ENCODE peak calls at places on chromosomes 5 and 9, in five cellular contexts. One of them, this sample, is unnamed.

GRCh38 chr5:179321206-179321987 is 23.9 kb downstream of the ADAMTS2 start:
- DNase-seq in NCI-H774: no peak
- DNase-seq in AG08396: no peak
- DNase-seq in posterior vena cava: peak; percentile 70
- DNase-seq in AG04449: no peak
- DNase-seq in this sample: no peak

GRCh38 chr9:133284362-133284761 is 9.4 kb upstream of the ABO start:
- DNase-seq in NCI-H774: no peak
- DNase-seq in AG08396: no peak
- DNase-seq in posterior vena cava: no peak
- DNase-seq in AG04449: no peak
- DNase-seq in this sample: no peak

GRCh38 chr9:98075332-98075805 is 18.8 kb downstream of the NANS start:
- DNase-seq in NCI-H774: no peak
- DNase-seq in AG08396: peak; percentile 72
- DNase-seq in posterior vena cava: no peak
- DNase-seq in AG04449: no peak
- DNase-seq in this sample: peak; percentile 62

GRCh38 chr5:151424892-151425523 is 22.4 kb upstream of the SLC36A1 start:
- DNase-seq in NCI-H774: no peak
- DNase-seq in AG08396: no peak
- DNase-seq in posterior vena cava: no peak
- DNase-seq in AG04449: no peak
- DNase-seq in this sample: no peak

GRCh38 chr9:19409406-19410194 is 791 bp downstream of the ACER2 start:
- DNase-seq in NCI-H774: peak; percentile 30
- DNase-seq in AG08396: no peak
- DNase-seq in posterior vena cava: no peak
- DNase-seq in AG04449: no peak
- DNase-seq in this sample: peak; percentile 66

GRCh38 chr9:89022902-89023301 is 31.6 kb downstream of the S1PR3 start:
- DNase-seq in NCI-H774: no peak
- DNase-seq in AG08396: no peak
- DNase-seq in posterior vena cava: no peak
- DNase-seq in AG04449: no peak
- DNase-seq in this sample: no peak

GRCh38 chr5:150604894-150605440 is 35.5 kb upstream of the SYNPO start:
- DNase-seq in NCI-H774: no peak
- DNase-seq in AG08396: no peak
- DNase-seq in posterior vena cava: peak; percentile 42
- DNase-seq in AG04449: no peak
- DNase-seq in this sample: no peak

GRCh38 chr9:110028281-110029075 is 179.5 kb downstream of the C9orf152 start:
- DNase-seq in NCI-H774: no peak
- DNase-seq in AG08396: no peak
- DNase-seq in posterior vena cava: no peak
- DNase-seq in AG04449: no peak
- DNase-seq in this sample: no peak

GRCh38 chr9:35940474-35941467 is 17.2 kb downstream of the OR2S2 start:
- DNase-seq in NCI-H774: no peak
- DNase-seq in AG08396: no peak
- DNase-seq in posterior vena cava: no peak
- DNase-seq in AG04449: no peak
- DNase-seq in this sample: peak; percentile 68

GRCh38 chr5:97043511-97043910 is 98.9 kb downstream of the LIX1 start:
- DNase-seq in NCI-H774: no peak
- DNase-seq in AG08396: no peak
- DNase-seq in posterior vena cava: no peak
- DNase-seq in AG04449: no peak
- DNase-seq in this sample: no peak

GRCh38 chr9:89274838-89275237 is 36.2 kb upstream of the CKS2 start:
- DNase-seq in NCI-H774: no peak
- DNase-seq in AG08396: peak; percentile 73
- DNase-seq in posterior vena cava: no peak
- DNase-seq in AG04449: peak; percentile 87
- DNase-seq in this sample: no peak

GRCh38 chr9:37692622-37693221 is 42.0 kb downstream of the FRMPD1 start:
- DNase-seq in NCI-H774: no peak
- DNase-seq in AG08396: no peak
- DNase-seq in posterior vena cava: no peak
- DNase-seq in AG04449: no peak
- DNase-seq in this sample: no peak